ENCODE peak calls at places on chromosomes 16 and 17, in ten cellular contexts. One of them, this sample, is unnamed.

GRCh38 chr16:65176603-65177002 is 54.7 kb upstream of the CDH11 start:
- DNase-seq in dorsolateral prefrontal cortex: no peak
- DNase-seq in omental fat pad: no peak
- DNase-seq in HS-5: peak; percentile 8
- DNase-seq in BE2C: no peak
- DNase-seq in lower leg skin: no peak
- DNase-seq in activated naive CD4-positive, alpha-beta T cell treated with anti-CD3 and anti-CD28 coated beads, Interleukin-2, amount 10 ng/mL, durations not matched to agents 7 days and 5 days: no peak
- DNase-seq in sciatic nerve: peak; percentile 60
- DNase-seq in cardiac fibroblast: peak; percentile 86
- DNase-seq in pancreas: no peak
- DNase-seq in this sample: no peak

GRCh38 chr17:79788455-79788854 is 8.4 kb downstream of the CBX8 start:
- DNase-seq in dorsolateral prefrontal cortex: no peak
- DNase-seq in omental fat pad: no peak
- DNase-seq in HS-5: no peak
- DNase-seq in BE2C: no peak
- DNase-seq in lower leg skin: no peak
- DNase-seq in activated naive CD4-positive, alpha-beta T cell treated with anti-CD3 and anti-CD28 coated beads, Interleukin-2, amount 10 ng/mL, durations not matched to agents 7 days and 5 days: no peak
- DNase-seq in sciatic nerve: no peak
- DNase-seq in cardiac fibroblast: no peak
- DNase-seq in pancreas: peak; percentile 0
- DNase-seq in this sample: no peak

GRCh38 chr16:83068686-83069085 is 441.9 kb downstream of the CDH13 start:
- DNase-seq in dorsolateral prefrontal cortex: no peak
- DNase-seq in omental fat pad: no peak
- DNase-seq in HS-5: no peak
- DNase-seq in BE2C: no peak
- DNase-seq in lower leg skin: no peak
- DNase-seq in activated naive CD4-positive, alpha-beta T cell treated with anti-CD3 and anti-CD28 coated beads, Interleukin-2, amount 10 ng/mL, durations not matched to agents 7 days and 5 days: no peak
- DNase-seq in sciatic nerve: no peak
- DNase-seq in cardiac fibroblast: peak; percentile 80
- DNase-seq in pancreas: no peak
- DNase-seq in this sample: no peak

GRCh38 chr17:1562178-1562643 is 381 bp downstream of the PITPNA start:
- DNase-seq in dorsolateral prefrontal cortex: no peak
- DNase-seq in omental fat pad: no peak
- DNase-seq in HS-5: no peak
- DNase-seq in BE2C: no peak
- DNase-seq in lower leg skin: peak; percentile 91
- DNase-seq in activated naive CD4-positive, alpha-beta T cell treated with anti-CD3 and anti-CD28 coated beads, Interleukin-2, amount 10 ng/mL, durations not matched to agents 7 days and 5 days: peak; percentile 62
- DNase-seq in sciatic nerve: no peak
- DNase-seq in cardiac fibroblast: peak; percentile 25
- DNase-seq in pancreas: peak; percentile 73
- DNase-seq in this sample: no peak

GRCh38 chr16:85757341-85757822 is 6.5 kb upstream of the C16orf74 start:
- DNase-seq in dorsolateral prefrontal cortex: no peak
- DNase-seq in omental fat pad: no peak
- DNase-seq in HS-5: peak; percentile 37
- DNase-seq in BE2C: no peak
- DNase-seq in lower leg skin: no peak
- DNase-seq in activated naive CD4-positive, alpha-beta T cell treated with anti-CD3 and anti-CD28 coated beads, Interleukin-2, amount 10 ng/mL, durations not matched to agents 7 days and 5 days: no peak
- DNase-seq in sciatic nerve: no peak
- DNase-seq in cardiac fibroblast: no peak
- DNase-seq in pancreas: no peak
- DNase-seq in this sample: no peak

GRCh38 chr17:13736915-13737314 is 135.2 kb upstream of the HS3ST3A1 start:
- DNase-seq in dorsolateral prefrontal cortex: no peak
- DNase-seq in omental fat pad: no peak
- DNase-seq in HS-5: no peak
- DNase-seq in BE2C: no peak
- DNase-seq in lower leg skin: no peak
- DNase-seq in activated naive CD4-positive, alpha-beta T cell treated with anti-CD3 and anti-CD28 coated beads, Interleukin-2, amount 10 ng/mL, durations not matched to agents 7 days and 5 days: no peak
- DNase-seq in sciatic nerve: no peak
- DNase-seq in cardiac fibroblast: peak; percentile 59
- DNase-seq in pancreas: no peak
- DNase-seq in this sample: no peak

GRCh38 chr17:51508048-51508447 is 247.7 kb downstream of the UTP18 start:
- DNase-seq in dorsolateral prefrontal cortex: peak; percentile 58
- DNase-seq in omental fat pad: no peak
- DNase-seq in HS-5: no peak
- DNase-seq in BE2C: no peak
- DNase-seq in lower leg skin: no peak
- DNase-seq in activated naive CD4-positive, alpha-beta T cell treated with anti-CD3 and anti-CD28 coated beads, Interleukin-2, amount 10 ng/mL, durations not matched to agents 7 days and 5 days: no peak
- DNase-seq in sciatic nerve: no peak
- DNase-seq in cardiac fibroblast: no peak
- DNase-seq in pancreas: no peak
- DNase-seq in this sample: no peak

GRCh38 chr16:3618782-3619166 is 7.4 kb upstream of the SLX4 start:
- DNase-seq in dorsolateral prefrontal cortex: no peak
- DNase-seq in omental fat pad: no peak
- DNase-seq in HS-5: no peak
- DNase-seq in BE2C: no peak
- DNase-seq in lower leg skin: no peak
- DNase-seq in activated naive CD4-positive, alpha-beta T cell treated with anti-CD3 and anti-CD28 coated beads, Interleukin-2, amount 10 ng/mL, durations not matched to agents 7 days and 5 days: no peak
- DNase-seq in sciatic nerve: no peak
- DNase-seq in cardiac fibroblast: no peak
- DNase-seq in pancreas: no peak
- DNase-seq in this sample: no peak

GRCh38 chr16:2785101-2785991 is 2.0 kb downstream of the PRSS33 start:
- DNase-seq in dorsolateral prefrontal cortex: peak; percentile 21
- DNase-seq in omental fat pad: peak; percentile 20
- DNase-seq in HS-5: no peak
- DNase-seq in BE2C: no peak
- DNase-seq in lower leg skin: no peak
- DNase-seq in activated naive CD4-positive, alpha-beta T cell treated with anti-CD3 and anti-CD28 coated beads, Interleukin-2, amount 10 ng/mL, durations not matched to agents 7 days and 5 days: peak; percentile 52
- DNase-seq in sciatic nerve: peak; percentile 58
- DNase-seq in cardiac fibroblast: no peak
- DNase-seq in pancreas: no peak
- DNase-seq in this sample: peak; percentile 36

GRCh38 chr16:68265078-68265925 is 976 bp downstream of the SLC7A6 start:
- DNase-seq in dorsolateral prefrontal cortex: no peak
- DNase-seq in omental fat pad: no peak
- DNase-seq in HS-5: peak; percentile 83
- DNase-seq in BE2C: peak; percentile 36
- DNase-seq in lower leg skin: peak; percentile 93
- DNase-seq in activated naive CD4-positive, alpha-beta T cell treated with anti-CD3 and anti-CD28 coated beads, Interleukin-2, amount 10 ng/mL, durations not matched to agents 7 days and 5 days: peak; percentile 67
- DNase-seq in sciatic nerve: peak; percentile 71
- DNase-seq in cardiac fibroblast: peak; percentile 65
- DNase-seq in pancreas: no peak
- DNase-seq in this sample: peak; percentile 25

GRCh38 chr16:19898924-19899604 is 14.4 kb upstream of the GPRC5B start:
- DNase-seq in dorsolateral prefrontal cortex: no peak
- DNase-seq in omental fat pad: no peak
- DNase-seq in HS-5: no peak
- DNase-seq in BE2C: peak; percentile 56
- DNase-seq in lower leg skin: no peak
- DNase-seq in activated naive CD4-positive, alpha-beta T cell treated with anti-CD3 and anti-CD28 coated beads, Interleukin-2, amount 10 ng/mL, durations not matched to agents 7 days and 5 days: peak; percentile 54
- DNase-seq in sciatic nerve: no peak
- DNase-seq in cardiac fibroblast: peak; percentile 65
- DNase-seq in pancreas: peak; percentile 32
- DNase-seq in this sample: peak; percentile 75

GRCh38 chr17:39187152-39187830 is 10.2 kb downstream of the CACNB1 start:
- DNase-seq in dorsolateral prefrontal cortex: no peak
- DNase-seq in omental fat pad: no peak
- DNase-seq in HS-5: no peak
- DNase-seq in BE2C: no peak
- DNase-seq in lower leg skin: no peak
- DNase-seq in activated naive CD4-positive, alpha-beta T cell treated with anti-CD3 and anti-CD28 coated beads, Interleukin-2, amount 10 ng/mL, durations not matched to agents 7 days and 5 days: no peak
- DNase-seq in sciatic nerve: no peak
- DNase-seq in cardiac fibroblast: no peak
- DNase-seq in pancreas: no peak
- DNase-seq in this sample: no peak

GRCh38 chr17:15261818-15262290 is 3.3 kb downstream of the PMP22 start:
- DNase-seq in dorsolateral prefrontal cortex: no peak
- DNase-seq in omental fat pad: no peak
- DNase-seq in HS-5: no peak
- DNase-seq in BE2C: peak; percentile 12
- DNase-seq in lower leg skin: no peak
- DNase-seq in activated naive CD4-positive, alpha-beta T cell treated with anti-CD3 and anti-CD28 coated beads, Interleukin-2, amount 10 ng/mL, durations not matched to agents 7 days and 5 days: no peak
- DNase-seq in sciatic nerve: no peak
- DNase-seq in cardiac fibroblast: peak; percentile 27
- DNase-seq in pancreas: no peak
- DNase-seq in this sample: peak; percentile 22

GRCh38 chr17:79010304-79010646 is 711 bp upstream of the CANT1 start:
- DNase-seq in dorsolateral prefrontal cortex: peak; percentile 38
- DNase-seq in omental fat pad: no peak
- DNase-seq in HS-5: no peak
- DNase-seq in BE2C: no peak
- DNase-seq in lower leg skin: no peak
- DNase-seq in activated naive CD4-positive, alpha-beta T cell treated with anti-CD3 and anti-CD28 coated beads, Interleukin-2, amount 10 ng/mL, durations not matched to agents 7 days and 5 days: no peak
- DNase-seq in sciatic nerve: no peak
- DNase-seq in cardiac fibroblast: no peak
- DNase-seq in pancreas: no peak
- DNase-seq in this sample: no peak

GRCh38 chr17:33858121-33858520 is 397.0 kb upstream of the CCL2 start:
- DNase-seq in dorsolateral prefrontal cortex: no peak
- DNase-seq in omental fat pad: no peak
- DNase-seq in HS-5: no peak
- DNase-seq in BE2C: no peak
- DNase-seq in lower leg skin: no peak
- DNase-seq in activated naive CD4-positive, alpha-beta T cell treated with anti-CD3 and anti-CD28 coated beads, Interleukin-2, amount 10 ng/mL, durations not matched to agents 7 days and 5 days: no peak
- DNase-seq in sciatic nerve: no peak
- DNase-seq in cardiac fibroblast: no peak
- DNase-seq in pancreas: no peak
- DNase-seq in this sample: peak; percentile 16

GRCh38 chr16:31714899-31715504 is 158.6 kb upstream of the ZNF267 start:
- DNase-seq in dorsolateral prefrontal cortex: no peak
- DNase-seq in omental fat pad: no peak
- DNase-seq in HS-5: no peak
- DNase-seq in BE2C: no peak
- DNase-seq in lower leg skin: peak; percentile 54
- DNase-seq in activated naive CD4-positive, alpha-beta T cell treated with anti-CD3 and anti-CD28 coated beads, Interleukin-2, amount 10 ng/mL, durations not matched to agents 7 days and 5 days: no peak
- DNase-seq in sciatic nerve: no peak
- DNase-seq in cardiac fibroblast: no peak
- DNase-seq in pancreas: no peak
- DNase-seq in this sample: no peak

GRCh38 chr16:56355786-56356275 is 69.5 kb downstream of the AMFR start:
- DNase-seq in dorsolateral prefrontal cortex: no peak
- DNase-seq in omental fat pad: no peak
- DNase-seq in HS-5: no peak
- DNase-seq in BE2C: peak; percentile 7
- DNase-seq in lower leg skin: peak; percentile 82
- DNase-seq in activated naive CD4-positive, alpha-beta T cell treated with anti-CD3 and anti-CD28 coated beads, Interleukin-2, amount 10 ng/mL, durations not matched to agents 7 days and 5 days: peak; percentile 19
- DNase-seq in sciatic nerve: peak; percentile 58
- DNase-seq in cardiac fibroblast: no peak
- DNase-seq in pancreas: no peak
- DNase-seq in this sample: peak; percentile 10

GRCh38 chr17:4833178-4833940 is at the start of gene MINK1:
- DNase-seq in dorsolateral prefrontal cortex: peak; percentile 88
- DNase-seq in omental fat pad: peak; percentile 67
- DNase-seq in HS-5: peak; percentile 77
- DNase-seq in BE2C: peak; percentile 84
- DNase-seq in lower leg skin: peak; percentile 96
- DNase-seq in activated naive CD4-positive, alpha-beta T cell treated with anti-CD3 and anti-CD28 coated beads, Interleukin-2, amount 10 ng/mL, durations not matched to agents 7 days and 5 days: peak; percentile 91
- DNase-seq in sciatic nerve: peak; percentile 91
- DNase-seq in cardiac fibroblast: peak; percentile 96
- DNase-seq in pancreas: peak; percentile 93
- DNase-seq in this sample: peak; percentile 79

GRCh38 chr16:31157136-31157535 is 7.3 kb upstream of the PRSS36 start:
- DNase-seq in dorsolateral prefrontal cortex: no peak
- DNase-seq in omental fat pad: no peak
- DNase-seq in HS-5: no peak
- DNase-seq in BE2C: no peak
- DNase-seq in lower leg skin: no peak
- DNase-seq in activated naive CD4-positive, alpha-beta T cell treated with anti-CD3 and anti-CD28 coated beads, Interleukin-2, amount 10 ng/mL, durations not matched to agents 7 days and 5 days: no peak
- DNase-seq in sciatic nerve: no peak
- DNase-seq in cardiac fibroblast: no peak
- DNase-seq in pancreas: no peak
- DNase-seq in this sample: no peak

GRCh38 chr17:67360880-67361279 is 5.5 kb downstream of the PSMD12 start:
- DNase-seq in dorsolateral prefrontal cortex: no peak
- DNase-seq in omental fat pad: no peak
- DNase-seq in HS-5: no peak
- DNase-seq in BE2C: no peak
- DNase-seq in lower leg skin: no peak
- DNase-seq in activated naive CD4-positive, alpha-beta T cell treated with anti-CD3 and anti-CD28 coated beads, Interleukin-2, amount 10 ng/mL, durations not matched to agents 7 days and 5 days: no peak
- DNase-seq in sciatic nerve: no peak
- DNase-seq in cardiac fibroblast: no peak
- DNase-seq in pancreas: no peak
- DNase-seq in this sample: no peak

GRCh38 chr16:81928975-81929374 is 82.3 kb downstream of the SDR42E1 start:
- DNase-seq in dorsolateral prefrontal cortex: no peak
- DNase-seq in omental fat pad: no peak
- DNase-seq in HS-5: no peak
- DNase-seq in BE2C: no peak
- DNase-seq in lower leg skin: no peak
- DNase-seq in activated naive CD4-positive, alpha-beta T cell treated with anti-CD3 and anti-CD28 coated beads, Interleukin-2, amount 10 ng/mL, durations not matched to agents 7 days and 5 days: no peak
- DNase-seq in sciatic nerve: no peak
- DNase-seq in cardiac fibroblast: no peak
- DNase-seq in pancreas: no peak
- DNase-seq in this sample: no peak

This sample was measured in WTC11.